ENCODE peak calls at places on chromosomes 6 and 20, in five cellular contexts. One of them, this sample, is unnamed.

GRCh38 chr20:57265649-57266250 is 691 bp downstream of the BMP7 start:
- DNase-seq in WTC11: peak
- DNase-seq in Panc1: no peak
- DNase-seq in CD8-positive, alpha-beta T cell: no peak
- DNase-seq in activated B cell treated with CpG ODN at 0.5 μM for 24 hours: no peak
- DNase-seq in this sample: peak

GRCh38 chr6:2665169-2666070 is 85.3 kb downstream of the MYLK4 start:
- DNase-seq in WTC11: no peak
- DNase-seq in Panc1: no peak
- DNase-seq in CD8-positive, alpha-beta T cell: no peak
- DNase-seq in activated B cell treated with CpG ODN at 0.5 μM for 24 hours: no peak
- DNase-seq in this sample: no peak

GRCh38 chr6:65299236-65299635 is 407.8 kb downstream of the EYS start:
- DNase-seq in WTC11: no peak
- DNase-seq in Panc1: no peak
- DNase-seq in CD8-positive, alpha-beta T cell: no peak
- DNase-seq in activated B cell treated with CpG ODN at 0.5 μM for 24 hours: no peak
- DNase-seq in this sample: no peak

GRCh38 chr20:59403261-59403961 is 103.0 kb downstream of the EDN3 start:
- DNase-seq in WTC11: peak
- DNase-seq in Panc1: no peak
- DNase-seq in CD8-positive, alpha-beta T cell: peak
- DNase-seq in activated B cell treated with CpG ODN at 0.5 μM for 24 hours: peak
- DNase-seq in this sample: peak

GRCh38 chr20:59004763-59005522 is 2.1 kb downstream of the CTSZ start:
- DNase-seq in WTC11: no peak
- DNase-seq in Panc1: no peak
- DNase-seq in CD8-positive, alpha-beta T cell: peak
- DNase-seq in activated B cell treated with CpG ODN at 0.5 μM for 24 hours: peak
- DNase-seq in this sample: no peak

GRCh38 chr20:17327185-17327780 is 100.4 kb downstream of the PCSK2 start:
- DNase-seq in WTC11: peak
- DNase-seq in Panc1: no peak
- DNase-seq in CD8-positive, alpha-beta T cell: no peak
- DNase-seq in activated B cell treated with CpG ODN at 0.5 μM for 24 hours: no peak
- DNase-seq in this sample: no peak

GRCh38 chr6:157985378-157986155 is 3.9 kb downstream of the SYNJ2 start:
- DNase-seq in WTC11: no peak
- DNase-seq in Panc1: no peak
- DNase-seq in CD8-positive, alpha-beta T cell: no peak
- DNase-seq in activated B cell treated with CpG ODN at 0.5 μM for 24 hours: no peak
- DNase-seq in this sample: no peak

GRCh38 chr6:147080215-147080614 is 124.0 kb upstream of the STXBP5 start:
- DNase-seq in WTC11: no peak
- DNase-seq in Panc1: no peak
- DNase-seq in CD8-positive, alpha-beta T cell: no peak
- DNase-seq in activated B cell treated with CpG ODN at 0.5 μM for 24 hours: no peak
- DNase-seq in this sample: no peak

GRCh38 chr6:5984150-5985089 is 22.3 kb downstream of the NRN1 start:
- DNase-seq in WTC11: no peak
- DNase-seq in Panc1: no peak
- DNase-seq in CD8-positive, alpha-beta T cell: no peak
- DNase-seq in activated B cell treated with CpG ODN at 0.5 μM for 24 hours: no peak
- DNase-seq in this sample: no peak

GRCh38 chr6:106885659-106886058 is 88.9 kb downstream of the CD24 start:
- DNase-seq in WTC11: no peak
- DNase-seq in Panc1: no peak
- DNase-seq in CD8-positive, alpha-beta T cell: no peak
- DNase-seq in activated B cell treated with CpG ODN at 0.5 μM for 24 hours: no peak
- DNase-seq in this sample: no peak

GRCh38 chr6:105389543-105389942 is 13.3 kb downstream of the PREP start:
- DNase-seq in WTC11: peak
- DNase-seq in Panc1: no peak
- DNase-seq in CD8-positive, alpha-beta T cell: no peak
- DNase-seq in activated B cell treated with CpG ODN at 0.5 μM for 24 hours: no peak
- DNase-seq in this sample: no peak
- TF ChIP-seq CTCF in WTC11: no peak
- TF ChIP-seq CTCF in Panc1: no peak
- TF ChIP-seq CTCF in CD8-positive, alpha-beta T cell: no peak
- TF ChIP-seq CTCF in activated B cell treated with CpG ODN at 0.5 μM for 24 hours: no peak
- TF ChIP-seq CTCF in this sample: no peak

GRCh38 chr6:72622094-72622540 is 253 bp downstream of the KCNQ5 start:
- DNase-seq in WTC11: peak
- DNase-seq in Panc1: no peak
- DNase-seq in CD8-positive, alpha-beta T cell: peak
- DNase-seq in activated B cell treated with CpG ODN at 0.5 μM for 24 hours: peak
- DNase-seq in this sample: peak
- TF ChIP-seq CTCF in WTC11: no peak
- TF ChIP-seq CTCF in Panc1: peak
- TF ChIP-seq CTCF in CD8-positive, alpha-beta T cell: peak
- TF ChIP-seq CTCF in activated B cell treated with CpG ODN at 0.5 μM for 24 hours: no peak
- TF ChIP-seq CTCF in this sample: no peak

GRCh38 chr6:114543696-114544095 is 200.9 kb upstream of the HS3ST5 start:
- DNase-seq in WTC11: no peak
- DNase-seq in Panc1: no peak
- DNase-seq in CD8-positive, alpha-beta T cell: no peak
- DNase-seq in activated B cell treated with CpG ODN at 0.5 μM for 24 hours: no peak
- DNase-seq in this sample: no peak
- TF ChIP-seq CTCF in WTC11: no peak
- TF ChIP-seq CTCF in Panc1: no peak
- TF ChIP-seq CTCF in CD8-positive, alpha-beta T cell: no peak
- TF ChIP-seq CTCF in activated B cell treated with CpG ODN at 0.5 μM for 24 hours: no peak
- TF ChIP-seq CTCF in this sample: no peak

GRCh38 chr6:125380474-125380873 is 78.7 kb upstream of the HDDC2 start:
- DNase-seq in WTC11: no peak
- DNase-seq in Panc1: no peak
- DNase-seq in CD8-positive, alpha-beta T cell: no peak
- DNase-seq in activated B cell treated with CpG ODN at 0.5 μM for 24 hours: no peak
- DNase-seq in this sample: no peak

GRCh38 chr6:125375013-125375412 is 73.2 kb upstream of the HDDC2 start:
- DNase-seq in WTC11: no peak
- DNase-seq in Panc1: no peak
- DNase-seq in CD8-positive, alpha-beta T cell: no peak
- DNase-seq in activated B cell treated with CpG ODN at 0.5 μM for 24 hours: no peak
- DNase-seq in this sample: no peak

GRCh38 chr6:125375841-125376240 is 74.1 kb upstream of the HDDC2 start:
- DNase-seq in WTC11: no peak
- DNase-seq in Panc1: no peak
- DNase-seq in CD8-positive, alpha-beta T cell: no peak
- DNase-seq in activated B cell treated with CpG ODN at 0.5 μM for 24 hours: no peak
- DNase-seq in this sample: no peak

DNA sequence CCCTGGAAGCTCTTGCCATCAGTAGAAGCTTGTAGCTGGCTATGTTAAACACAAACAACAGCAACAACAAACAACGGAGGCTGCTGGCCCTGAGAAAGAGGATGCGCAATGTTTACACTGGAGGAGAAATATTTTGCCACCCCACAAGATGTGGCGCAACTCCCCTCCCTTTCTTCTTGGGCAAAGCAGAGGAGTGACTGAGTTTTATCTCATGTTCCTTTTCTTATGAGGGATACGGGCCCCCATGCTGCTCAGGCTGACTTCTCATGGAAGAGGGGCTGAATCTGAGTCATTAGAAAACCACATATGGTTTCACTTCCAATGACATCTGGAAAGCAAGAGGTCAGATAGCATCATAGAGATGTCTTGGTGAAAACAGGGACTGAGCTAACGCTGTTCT is 75.9 kb upstream of the HDDC2 start:
- DNase-seq in WTC11: no peak
- DNase-seq in Panc1: no peak
- DNase-seq in CD8-positive, alpha-beta T cell: no peak
- DNase-seq in activated B cell treated with CpG ODN at 0.5 μM for 24 hours: no peak
- DNase-seq in this sample: no peak
- TF ChIP-seq CTCF in WTC11: no peak
- TF ChIP-seq CTCF in Panc1: no peak
- TF ChIP-seq CTCF in CD8-positive, alpha-beta T cell: no peak
- TF ChIP-seq CTCF in activated B cell treated with CpG ODN at 0.5 μM for 24 hours: no peak
- TF ChIP-seq CTCF in this sample: no peak

GRCh38 chr6:42232035-42232434 is 14.4 kb upstream of the MRPS10 start:
- DNase-seq in WTC11: no peak
- DNase-seq in Panc1: no peak
- DNase-seq in CD8-positive, alpha-beta T cell: no peak
- DNase-seq in activated B cell treated with CpG ODN at 0.5 μM for 24 hours: no peak
- DNase-seq in this sample: no peak

GRCh38 chr6:42228305-42228704 is 10.6 kb upstream of the MRPS10 start:
- DNase-seq in WTC11: no peak
- DNase-seq in Panc1: no peak
- DNase-seq in CD8-positive, alpha-beta T cell: no peak
- DNase-seq in activated B cell treated with CpG ODN at 0.5 μM for 24 hours: no peak
- DNase-seq in this sample: no peak

GRCh38 chr6:42229720-42230119 is 12.1 kb upstream of the MRPS10 start:
- DNase-seq in WTC11: no peak
- DNase-seq in Panc1: no peak
- DNase-seq in CD8-positive, alpha-beta T cell: no peak
- DNase-seq in activated B cell treated with CpG ODN at 0.5 μM for 24 hours: no peak
- DNase-seq in this sample: no peak

GRCh38 chr6:42227173-42227850 is 9.7 kb upstream of the MRPS10 start:
- DNase-seq in WTC11: no peak
- DNase-seq in Panc1: no peak
- DNase-seq in CD8-positive, alpha-beta T cell: no peak
- DNase-seq in activated B cell treated with CpG ODN at 0.5 μM for 24 hours: no peak
- DNase-seq in this sample: no peak

DNA sequence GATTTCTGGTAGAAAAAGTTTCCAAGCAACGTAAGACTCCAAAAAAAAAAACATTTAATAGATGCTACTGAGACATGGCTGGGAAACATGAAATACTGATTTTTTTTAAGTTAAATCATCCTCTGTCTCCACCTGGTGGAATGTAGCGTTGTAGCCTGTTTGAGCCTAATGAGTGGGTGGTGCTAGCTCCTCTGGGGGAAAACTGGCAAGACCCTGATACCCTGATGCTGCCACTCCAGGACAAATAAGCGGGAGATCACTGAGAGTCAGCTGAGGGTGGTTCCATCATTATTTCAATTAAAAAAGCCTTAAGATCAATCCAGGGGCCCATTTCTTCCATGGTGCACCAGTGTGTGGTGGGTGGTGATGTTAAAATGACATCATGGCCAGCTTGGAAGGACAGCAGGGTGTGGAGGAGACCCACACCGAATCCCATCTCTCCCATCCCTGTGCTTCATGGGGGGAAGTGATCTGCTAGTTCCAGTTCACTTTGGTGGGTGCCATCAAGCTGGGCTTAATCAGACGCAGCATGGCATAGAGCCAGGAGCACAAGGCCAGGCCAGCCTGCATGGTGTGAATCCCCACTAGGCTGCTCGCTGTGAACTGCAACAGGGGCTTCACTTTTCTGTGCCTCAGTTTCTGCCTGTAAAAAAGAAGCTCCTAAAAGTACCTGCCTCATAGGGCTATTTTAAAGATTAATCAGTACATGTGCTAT is 12.8 kb upstream of the MRPS10 start:
- DNase-seq in WTC11: no peak
- DNase-seq in Panc1: no peak
- DNase-seq in CD8-positive, alpha-beta T cell: no peak
- DNase-seq in activated B cell treated with CpG ODN at 0.5 μM for 24 hours: no peak
- DNase-seq in this sample: no peak
- TF ChIP-seq CTCF in WTC11: no peak
- TF ChIP-seq CTCF in Panc1: peak
- TF ChIP-seq CTCF in CD8-positive, alpha-beta T cell: no peak
- TF ChIP-seq CTCF in activated B cell treated with CpG ODN at 0.5 μM for 24 hours: no peak
- TF ChIP-seq CTCF in this sample: no peak

GRCh38 chr6:30966154-30966553 is 17.4 kb upstream of the MUC21 start:
- DNase-seq in WTC11: no peak
- DNase-seq in Panc1: no peak
- DNase-seq in CD8-positive, alpha-beta T cell: no peak
- DNase-seq in activated B cell treated with CpG ODN at 0.5 μM for 24 hours: no peak
- DNase-seq in this sample: no peak
- TF ChIP-seq CTCF in WTC11: no peak
- TF ChIP-seq CTCF in Panc1: no peak
- TF ChIP-seq CTCF in CD8-positive, alpha-beta T cell: no peak
- TF ChIP-seq CTCF in activated B cell treated with CpG ODN at 0.5 μM for 24 hours: no peak
- TF ChIP-seq CTCF in this sample: no peak

GRCh38 chr6:169950558-169950957 is 199.1 kb downstream of the ERMARD start:
- DNase-seq in WTC11: no peak
- DNase-seq in Panc1: no peak
- DNase-seq in CD8-positive, alpha-beta T cell: peak
- DNase-seq in activated B cell treated with CpG ODN at 0.5 μM for 24 hours: peak
- DNase-seq in this sample: no peak
- TF ChIP-seq CTCF in WTC11: no peak
- TF ChIP-seq CTCF in Panc1: peak
- TF ChIP-seq CTCF in CD8-positive, alpha-beta T cell: peak
- TF ChIP-seq CTCF in activated B cell treated with CpG ODN at 0.5 μM for 24 hours: no peak
- TF ChIP-seq CTCF in this sample: no peak

DNA sequence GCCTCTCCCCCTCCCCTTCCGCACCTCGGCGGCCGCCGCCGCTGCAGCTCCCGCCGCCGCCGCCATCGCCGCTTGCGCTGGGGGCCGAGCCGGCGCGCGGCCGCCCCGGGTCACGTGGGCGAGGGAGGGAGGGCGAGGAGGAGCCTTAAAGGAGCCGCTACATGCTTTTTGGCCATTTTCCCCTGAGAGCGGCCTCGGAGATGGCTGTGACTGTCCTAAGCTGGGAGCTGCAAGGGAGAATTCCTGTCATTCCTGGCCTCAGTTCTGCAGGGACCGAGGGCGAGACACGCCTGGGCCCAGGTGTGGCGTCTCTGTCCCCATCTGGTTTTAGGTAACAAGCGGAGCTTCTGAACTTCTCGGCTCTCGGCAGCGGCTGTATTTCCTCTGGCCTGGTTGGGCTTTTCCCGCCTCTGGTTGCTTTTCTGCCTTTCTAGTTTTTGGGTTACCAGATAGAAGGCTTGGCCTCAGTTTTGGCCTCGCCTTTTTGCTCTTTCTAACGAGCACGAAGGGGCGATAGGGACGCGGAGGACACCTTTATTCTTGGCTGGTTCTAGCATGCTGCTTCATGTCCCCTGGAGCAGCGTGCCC is at the start of gene EHMT2:
- DNase-seq in WTC11: peak
- DNase-seq in Panc1: peak
- DNase-seq in CD8-positive, alpha-beta T cell: peak
- DNase-seq in activated B cell treated with CpG ODN at 0.5 μM for 24 hours: peak
- DNase-seq in this sample: peak
- TF ChIP-seq CTCF in WTC11: no peak
- TF ChIP-seq CTCF in Panc1: no peak
- TF ChIP-seq CTCF in CD8-positive, alpha-beta T cell: no peak
- TF ChIP-seq CTCF in activated B cell treated with CpG ODN at 0.5 μM for 24 hours: no peak
- TF ChIP-seq CTCF in this sample: no peak

DNA sequence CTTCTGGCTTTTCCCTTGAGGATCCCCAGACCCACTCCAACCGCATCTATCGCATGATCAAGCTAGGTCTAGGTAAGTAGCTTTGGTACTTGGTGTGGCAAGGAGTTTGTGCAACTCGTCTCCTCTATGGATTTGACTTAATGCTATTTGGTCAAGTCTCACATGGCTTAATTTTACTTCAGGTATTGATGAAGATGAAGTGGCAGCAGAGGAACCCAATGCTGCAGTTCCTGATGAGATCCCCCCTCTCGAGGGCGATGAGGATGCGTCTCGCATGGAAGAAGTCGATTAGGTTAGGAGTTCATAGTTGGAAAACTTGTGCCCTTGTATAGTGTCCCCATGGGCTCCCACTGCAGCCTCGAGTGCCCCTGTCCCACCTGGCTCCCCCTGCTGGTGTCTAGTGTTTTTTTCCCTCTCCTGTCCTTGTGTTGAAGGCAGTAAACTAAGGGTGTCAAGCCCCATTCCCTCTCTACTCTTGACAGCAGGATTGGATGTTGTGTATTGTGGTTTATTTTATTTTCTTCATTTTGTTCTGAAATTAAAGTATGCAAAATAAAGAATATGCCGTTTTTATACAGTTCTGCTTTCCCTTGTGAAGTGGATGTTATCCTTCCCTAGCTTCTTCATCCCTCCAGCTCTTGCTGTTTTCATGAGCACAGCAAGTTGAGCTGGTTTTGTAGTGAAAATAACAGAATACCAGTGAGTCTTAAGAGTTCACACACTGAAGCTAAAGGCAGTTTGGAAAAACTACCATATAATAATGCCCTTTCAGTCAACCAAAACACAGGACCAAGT is 3.8 kb downstream of the SLC35B2 start:
- DNase-seq in WTC11: peak
- DNase-seq in Panc1: no peak
- DNase-seq in CD8-positive, alpha-beta T cell: peak
- DNase-seq in activated B cell treated with CpG ODN at 0.5 μM for 24 hours: no peak
- DNase-seq in this sample: peak
- TF ChIP-seq CTCF in WTC11: peak
- TF ChIP-seq CTCF in Panc1: peak
- TF ChIP-seq CTCF in CD8-positive, alpha-beta T cell: peak
- TF ChIP-seq CTCF in activated B cell treated with CpG ODN at 0.5 μM for 24 hours: no peak
- TF ChIP-seq CTCF in this sample: no peak